ENCODE peak calls at places on chromosomes 13 and 19, in four cellular contexts. J is dorsolateral prefrontal cortex, K is IMR-90, C is lower lobe of right lung. P is an unnamed sample.

GRCh38 chr13:75368167-75368566 is 113.8 kb downstream of the TBC1D4 start:
- DNase-seq in K (peak), C (no peak), J (no peak), P (no peak)

GRCh38 chr13:100520936-100521765 is 67.4 kb downstream of the GGACT start:
- DNase-seq in J (no peak), K (no peak), C (no peak), P (no peak)

GRCh38 chr19:34409189-34410164 is 5.3 kb downstream of the PDCD2L start:
- DNase-seq in K (no peak), C (peak), J (peak), P (peak)

GRCh38 chr13:70107498-70108271 is at the start of gene ATXN8OS:
- DNase-seq in J (no peak), K (no peak), C (peak), P (peak)

GRCh38 chr19:55314396-55314795 is 10.7 kb downstream of the TMEM150B start:
- DNase-seq in J (no peak), C (no peak), K (no peak), P (no peak)

GRCh38 chr13:65095697-65096096 is 2134.4 kb downstream of the PCDH9 start:
- DNase-seq in K (no peak), C (no peak), J (no peak), P (no peak)

GRCh38 chr19:29690842-29691241 is 24.2 kb downstream of the C19orf12 start:
- DNase-seq in J (no peak), K (peak), C (no peak), P (no peak)

GRCh38 chr13:22592515-22592914 is 588.3 kb upstream of the SGCG start:
- DNase-seq in J (no peak), K (peak), C (no peak), P (no peak)

GRCh38 chr19:56864443-56865125 is 24.1 kb upstream of the PEG3 start:
- DNase-seq in K (no peak), J (no peak), C (no peak), P (no peak)

GRCh38 chr13:112213467-112214245 is 146.7 kb downstream of the SOX1 start:
- DNase-seq in K (no peak), C (peak), J (no peak), P (no peak)

GRCh38 chr13:92537485-92537884 is 689.1 kb upstream of the GPC6 start:
- DNase-seq in C (no peak), J (no peak), K (no peak), P (no peak)

GRCh38 chr13:36431204-36432105 is 840 bp upstream of the CCNA1 start:
- DNase-seq in J (no peak), K (no peak), C (peak), P (no peak)

GRCh38 chr13:110126391-110126961 is 180.5 kb downstream of the COL4A1 start:
- DNase-seq in J (peak), C (no peak), K (peak), P (no peak)

GRCh38 chr13:110125613-110126272 is 181.2 kb downstream of the COL4A1 start:
- DNase-seq in C (no peak), J (no peak), K (no peak), P (no peak)

GRCh38 chr13:110123041-110123809 is 183.7 kb downstream of the COL4A1 start:
- DNase-seq in J (peak), C (no peak), K (no peak), P (no peak)

GRCh38 chr13:110124201-110124600 is 182.8 kb downstream of the COL4A1 start:
- DNase-seq in K (no peak), J (no peak), C (no peak), P (no peak)

GRCh38 chr13:110125157-110125556 is 181.8 kb downstream of the COL4A1 start:
- DNase-seq in K (no peak), J (no peak), C (no peak), P (no peak)
- H3K27ac ChIP-seq in K (no peak), J (no peak), C (no peak), P (peak)

GRCh38 chr13:37645181-37645580 is 46.6 kb upstream of the POSTN start:
- DNase-seq in J (no peak), K (no peak), C (no peak), P (no peak)

GRCh38 chr13:37642201-37642600 is 43.6 kb upstream of the POSTN start:
- DNase-seq in J (no peak), K (no peak), C (no peak), P (no peak)

GRCh38 chr13:37636701-37637100 is 38.1 kb upstream of the POSTN start:
- DNase-seq in J (no peak), C (no peak), K (no peak), P (no peak)

DNA sequence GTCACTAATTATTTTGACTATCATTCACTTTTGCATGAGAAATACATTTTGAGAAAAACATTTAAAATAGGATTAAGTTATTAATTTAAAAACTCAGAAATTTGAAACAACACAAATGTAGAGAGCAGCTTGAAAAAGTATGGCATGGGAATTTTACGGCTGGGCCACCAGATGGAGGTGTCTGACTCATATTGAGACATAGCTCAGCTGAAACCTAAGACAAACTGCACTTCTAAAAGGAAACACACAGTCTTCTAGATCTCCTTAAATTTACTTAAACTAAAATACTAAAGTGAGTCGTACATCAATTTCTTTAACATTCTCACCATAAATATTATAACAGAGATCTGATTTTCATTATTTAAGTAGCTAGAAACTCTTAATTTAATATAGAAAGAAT is 41.9 kb upstream of the POSTN start:
- DNase-seq in C (no peak), J (no peak), K (peak), P (no peak)
- TF ChIP-seq CTCF in C (peak), J (peak), K (peak), P (peak)

GRCh38 chr19:15373644-15374043 is 5.9 kb downstream of the AKAP8 start:
- DNase-seq in C (no peak), J (no peak), K (no peak), P (no peak)
- H3K4me3 ChIP-seq in C (no peak), J (no peak), K (no peak), P (no peak)

GRCh38 chr19:50657672-50658437 is 8.6 kb downstream of the C19orf81 start:
- DNase-seq in J (peak), K (peak), C (peak), P (peak)
- H3K27ac ChIP-seq in J (peak), K (peak), C (no peak), P (no peak)

GRCh38 chr19:12840091-12841079 is 2.1 kb downstream of the MAST1 start:
- DNase-seq in K (peak), J (peak), C (peak), P (peak)
- TF ChIP-seq CTCF in K (no peak), J (no peak), C (no peak), P (no peak)

GRCh38 chr19:11204076-11204602 is 6.8 kb upstream of the KANK2 start:
- DNase-seq in K (no peak), C (no peak), J (no peak), P (no peak)
- H3K4me3 ChIP-seq in K (no peak), C (no peak), J (peak), P (no peak)

GRCh38 chr19:45103625-45104319 is 10.8 kb downstream of the PPP1R37 start:
- DNase-seq in C (no peak), J (no peak), K (no peak), P (no peak)
- H3K27ac ChIP-seq in C (no peak), J (peak), K (no peak), P (no peak)

DNA sequence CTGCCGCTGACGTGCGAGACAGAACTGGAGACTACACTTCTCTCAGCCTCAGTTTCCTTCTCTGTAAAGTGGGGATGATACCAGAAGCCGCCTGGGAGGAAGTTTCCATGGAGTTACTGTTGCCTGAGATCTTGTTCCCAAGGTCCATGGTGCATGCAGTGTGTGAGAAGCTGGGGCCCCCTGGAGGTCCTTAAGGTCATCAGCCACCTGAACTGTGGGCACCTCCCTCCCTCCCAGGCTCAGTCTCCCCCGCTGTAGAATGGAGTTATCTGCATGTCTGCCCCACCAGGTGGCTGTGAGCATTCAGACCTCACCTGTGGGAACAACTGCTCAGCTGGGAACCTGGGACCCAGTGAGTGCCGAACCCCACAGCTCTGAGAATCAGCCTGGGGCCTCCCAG is 2.7 kb downstream of the CRX start:
- DNase-seq in K (no peak), J (no peak), C (no peak), P (no peak)
- TF ChIP-seq CTCF in K (no peak), J (no peak), C (no peak), P (no peak)